ENCODE peak calls at places on chromosome 9, in seven cellular contexts. V is iPS DF 6.9, Y is aorta, T is astrocyte, R is right atrium auricular region, J is lung, U is GM23338. I is an unnamed sample.

GRCh38 chr9:26219961-26220360 is 541.7 kb upstream of the TUSC1 start:
- DNase-seq in R (no peak), J (no peak), Y (no peak), T (no peak), U (peak; percentile 19), V (no peak), I (no peak)

GRCh38 chr9:119802621-119803020 is 433.4 kb upstream of the BRINP1 start:
- DNase-seq in U (peak; percentile 3), J (no peak), V (no peak), R (peak; percentile 62), T (no peak), Y (peak; percentile 74), I (no peak)

GRCh38 chr9:106575903-106576755 is 286.8 kb upstream of the ZNF462 start:
- DNase-seq in U (no peak), R (no peak), Y (no peak), T (no peak), V (no peak), J (no peak), I (no peak)

GRCh38 chr9:69535911-69536310 is 136.3 kb downstream of the APBA1 start:
- DNase-seq in J (no peak), Y (no peak), U (no peak), R (no peak), T (peak; percentile 30), V (no peak), I (no peak)

GRCh38 chr9:128136816-128137793 is 9.6 kb upstream of the PTGES2 start:
- DNase-seq in U (no peak), Y (no peak), V (no peak), T (peak; percentile 95), R (no peak), J (no peak), I (no peak)

GRCh38 chr9:76537150-76537646 is 78.2 kb downstream of the GCNT1 start:
- DNase-seq in J (no peak), R (peak; percentile 64), V (no peak), Y (no peak), U (no peak), T (no peak), I (no peak)

GRCh38 chr9:73223594-73223993 is 71.9 kb downstream of the ANXA1 start:
- DNase-seq in Y (no peak), V (no peak), U (no peak), R (no peak), J (no peak), T (no peak), I (no peak)

GRCh38 chr9:3490957-3491356 is 34.8 kb downstream of the RFX3 start:
- DNase-seq in T (no peak), U (no peak), Y (no peak), V (no peak), R (no peak), J (no peak), I (no peak)

GRCh38 chr9:27460225-27461023 is 63.7 kb upstream of the IFNK start:
- DNase-seq in Y (peak; percentile 53), U (no peak), V (no peak), J (no peak), R (no peak), T (no peak), I (no peak)

GRCh38 chr9:93155716-93156474 is 21.8 kb upstream of the NINJ1 start:
- DNase-seq in J (no peak), R (no peak), T (no peak), V (no peak), U (no peak), Y (no peak), I (no peak)

GRCh38 chr9:131702911-131703310 is 37.0 kb downstream of the RAPGEF1 start:
- DNase-seq in T (no peak), U (no peak), Y (no peak), V (no peak), R (no peak), J (no peak), I (no peak)

GRCh38 chr9:123302348-123303214 is 34.2 kb upstream of the STRBP start:
- DNase-seq in J (no peak), R (no peak), V (no peak), Y (no peak), U (no peak), T (no peak), I (no peak)

GRCh38 chr9:130208600-130209347 is 36.6 kb downstream of the NCS1 start:
- DNase-seq in T (no peak), Y (peak; percentile 21), V (no peak), J (no peak), R (no peak), U (peak; percentile 53), I (no peak)

GRCh38 chr9:128249914-128250838 is 25.6 kb downstream of the GOLGA2 start:
- DNase-seq in V (peak; percentile 61), T (peak; percentile 16), J (peak; percentile 95), U (peak; percentile 90), Y (peak; percentile 87), R (no peak), I (peak; percentile 100)

DNA sequence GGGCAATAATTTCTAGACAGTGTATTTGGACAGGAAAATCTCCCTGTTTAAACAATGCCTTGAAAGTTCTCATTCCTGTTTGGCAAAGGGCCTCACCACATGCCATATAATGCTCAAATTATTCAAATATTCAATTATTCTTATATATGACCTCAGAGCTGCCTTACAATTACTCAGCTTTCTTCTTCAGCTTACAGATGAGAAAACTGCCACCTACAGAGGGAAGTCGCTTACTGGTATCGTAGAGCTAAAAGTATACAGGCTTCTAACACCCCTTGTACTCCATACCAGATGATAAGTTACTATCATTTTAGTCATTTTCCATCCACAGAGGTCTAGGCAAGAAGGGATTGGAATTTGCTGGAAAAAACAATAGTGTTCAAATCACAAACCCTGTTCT is 830.3 kb downstream of the BRINP1 start:
- DNase-seq in J (no peak), R (no peak), T (no peak), U (no peak), Y (no peak), V (no peak), I (no peak)
- H3K27ac ChIP-seq in J (no peak overlapping the region), R (no peak overlapping the region), T (no peak overlapping the region), U (no peak overlapping the region), Y (no peak overlapping the region), V (no peak overlapping the region), I (no peak overlapping the region)

DNA sequence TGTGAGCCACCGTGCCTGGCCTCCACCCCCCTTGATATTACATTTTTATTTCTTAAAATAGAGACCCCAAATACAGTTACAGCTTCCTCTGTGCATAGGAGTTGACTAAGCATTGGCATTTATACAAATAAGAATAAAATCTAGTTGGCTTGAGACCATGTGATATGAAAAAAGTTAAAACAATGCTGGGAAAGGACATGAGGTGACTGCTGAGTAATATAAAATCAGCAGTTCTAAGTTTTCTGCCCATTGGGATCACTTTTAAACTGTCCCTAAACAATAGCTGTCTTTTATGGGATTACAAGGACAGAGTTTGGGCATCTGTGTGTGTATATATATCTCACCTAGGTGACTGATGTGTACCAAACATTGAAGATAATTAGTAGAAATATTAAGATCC is 96.6 kb downstream of the UBE2R2 start:
- DNase-seq in T (no peak), V (no peak), J (no peak), U (no peak), Y (no peak), R (no peak), I (no peak)
- H3K36me3 ChIP-seq in T (peaks cover 28% of the 10 kb centered on the region), V (peaks cover 3% of the 10 kb centered on the region), J (peaks cover 16% of the 10 kb centered on the region), U (peaks cover 11% of the 10 kb centered on the region), Y (peaks cover 3% of the 10 kb centered on the region), R (peaks cover 34% of the 10 kb centered on the region), I (peaks cover 6% of the 10 kb centered on the region)

GRCh38 chr9:19252174-19252884 is 21.8 kb downstream of the DENND4C start:
- DNase-seq in T (no peak), V (no peak), R (no peak), Y (no peak), J (no peak), U (no peak), I (no peak)
- H3K27ac ChIP-seq in T (no peak overlapping the region), V (no peak overlapping the region), R (no peak overlapping the region), Y (no peak overlapping the region), J (no peak overlapping the region), U (peak overlapping the region; percentile 77), I (no peak overlapping the region)

GRCh38 chr9:37897665-37898064 is 6.3 kb downstream of the SLC25A51 start:
- DNase-seq in V (no peak), Y (no peak), R (no peak), U (no peak), J (no peak), T (peak; percentile 33), I (no peak)

GRCh38 chr9:37902804-37903580 is 935 bp downstream of the SLC25A51 start:
- DNase-seq in R (peak; percentile 49), Y (no peak), J (no peak), T (peak; percentile 39), U (no peak), V (no peak), I (no peak)

GRCh38 chr9:37903581-37903830 is 421 bp downstream of the SLC25A51 start:
- DNase-seq in V (no peak), Y (peak; percentile 72), R (peak; percentile 70), U (peak; percentile 56), J (peak; percentile 58), T (no peak), I (no peak)

GRCh38 chr9:37902131-37902530 is 1.8 kb downstream of the SLC25A51 start:
- DNase-seq in R (no peak), V (no peak), T (no peak), J (no peak), U (no peak), Y (no peak), I (no peak)

GRCh38 chr9:37899041-37899440 is 4.9 kb downstream of the SLC25A51 start:
- DNase-seq in J (no peak), T (no peak), Y (no peak), U (no peak), R (no peak), V (no peak), I (no peak)
- H3K36me3 ChIP-seq in J (peaks cover 7% of the 10 kb centered on the region), T (peaks cover 23% of the 10 kb centered on the region), Y (no peaks in the 10 kb centered on the region), U (peaks cover 4% of the 10 kb centered on the region), R (peaks cover 54% of the 10 kb centered on the region), V (peaks cover 4% of the 10 kb centered on the region), I (peaks cover 15% of the 10 kb centered on the region)

GRCh38 chr9:124873664-124874063 is 11.7 kb downstream of the ARPC5L start:
- DNase-seq in T (no peak), V (no peak), Y (no peak), U (no peak), R (no peak), J (no peak), I (peak; percentile 22)
- H3K27ac ChIP-seq in T (no peak overlapping the region), V (no peak overlapping the region), Y (no peak overlapping the region), U (no peak overlapping the region), R (no peak overlapping the region), J (no peak overlapping the region), I (no peak overlapping the region)

DNA sequence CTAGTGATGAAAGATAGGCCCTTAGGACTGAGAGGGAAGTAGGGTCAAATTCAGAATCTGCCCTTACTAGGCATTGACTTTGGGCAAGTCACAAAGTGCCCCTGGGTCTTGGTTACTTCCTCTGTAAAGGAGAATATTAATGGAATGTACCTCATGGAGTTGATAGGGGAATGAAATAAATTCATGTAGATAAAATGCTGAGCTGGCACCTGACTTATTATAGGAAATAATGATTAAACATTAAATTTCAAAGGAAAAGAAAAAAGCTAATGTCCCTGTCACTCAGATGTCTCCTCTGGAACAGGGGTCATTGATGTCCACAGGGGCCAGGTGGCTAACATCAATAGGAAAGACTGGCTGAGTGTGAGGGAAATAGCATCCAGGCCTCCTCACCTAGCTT is 321.4 kb downstream of the TRIM32 start:
- DNase-seq in R (no peak), Y (no peak), T (no peak), V (no peak), U (no peak), J (no peak), I (no peak)
- H3K36me3 ChIP-seq in R (no peaks in the 10 kb centered on the region), Y (no peaks in the 10 kb centered on the region), T (no peaks in the 10 kb centered on the region), V (no peaks in the 10 kb centered on the region), U (no peaks in the 10 kb centered on the region), J (no peaks in the 10 kb centered on the region), I (no peaks in the 10 kb centered on the region)